ENCODE peak calls at places on chromosome 3, in four cellular contexts. One of them, this sample, is unnamed. For H3K36me3, the result is how much of the 10 kb centered on the place peaks cover.

GRCh38 chr3:10150987-10151386 is 9.4 kb downstream of the VHL start:
- DNase-seq in psoas muscle: no peak
- DNase-seq in pancreas: no peak
- DNase-seq in uterus: no peak
- DNase-seq in this sample: no peak

GRCh38 chr3:38029400-38030125 is at the start of gene PLCD1:
- DNase-seq in uterus: peak
- DNase-seq in pancreas: peak
- DNase-seq in psoas muscle: peak
- DNase-seq in this sample: peak

GRCh38 chr3:193407156-193407555 is 28.6 kb upstream of the ATP13A5 start:
- DNase-seq in psoas muscle: no peak
- DNase-seq in pancreas: no peak
- DNase-seq in uterus: no peak
- DNase-seq in this sample: no peak

GRCh38 chr3:111715911-111716523 is 120.9 kb upstream of the ZBED2 start:
- DNase-seq in uterus: no peak
- DNase-seq in psoas muscle: no peak
- DNase-seq in pancreas: peak
- DNase-seq in this sample: peak

GRCh38 chr3:172506094-172506493 is 17.1 kb downstream of the TNFSF10 start:
- DNase-seq in uterus: no peak
- DNase-seq in psoas muscle: no peak
- DNase-seq in pancreas: no peak
- DNase-seq in this sample: no peak

GRCh38 chr3:161108840-161109239 is 3.7 kb upstream of the B3GALNT1 start:
- DNase-seq in psoas muscle: no peak
- DNase-seq in uterus: no peak
- DNase-seq in pancreas: no peak
- DNase-seq in this sample: peak

GRCh38 chr3:13598926-13599886 is 50.3 kb downstream of the FBLN2 start:
- DNase-seq in psoas muscle: no peak
- DNase-seq in pancreas: peak
- DNase-seq in uterus: no peak
- DNase-seq in this sample: no peak

GRCh38 chr3:179765396-179765795 is 112.6 kb downstream of the USP13 start:
- DNase-seq in pancreas: no peak
- DNase-seq in psoas muscle: no peak
- DNase-seq in uterus: no peak
- DNase-seq in this sample: no peak

GRCh38 chr3:109050591-109051167 is 67.3 kb downstream of the MORC1 start:
- DNase-seq in uterus: no peak
- DNase-seq in psoas muscle: no peak
- DNase-seq in pancreas: peak
- DNase-seq in this sample: no peak

GRCh38 chr3:5019411-5020261 is 40.4 kb downstream of the BHLHE40 start:
- DNase-seq in psoas muscle: no peak
- DNase-seq in uterus: no peak
- DNase-seq in pancreas: no peak
- DNase-seq in this sample: no peak

GRCh38 chr3:127784865-127785710 is 37.2 kb downstream of the MGLL start:
- DNase-seq in psoas muscle: peak
- DNase-seq in pancreas: no peak
- DNase-seq in uterus: no peak
- DNase-seq in this sample: no peak

GRCh38 chr3:33980252-33980651 is 181.8 kb downstream of the PDCD6IP start:
- DNase-seq in uterus: no peak
- DNase-seq in psoas muscle: no peak
- DNase-seq in pancreas: no peak
- DNase-seq in this sample: peak

GRCh38 chr3:33417051-33417673 is 23.0 kb downstream of the UBP1 start:
- DNase-seq in pancreas: no peak
- DNase-seq in uterus: no peak
- DNase-seq in psoas muscle: no peak
- DNase-seq in this sample: no peak

GRCh38 chr3:184176377-184177330 is 2.0 kb downstream of the AP2M1 start:
- DNase-seq in psoas muscle: peak
- DNase-seq in uterus: peak
- DNase-seq in pancreas: peak
- DNase-seq in this sample: peak

GRCh38 chr3:40971191-40972168 is 227.8 kb upstream of the CTNNB1 start:
- DNase-seq in uterus: peak
- DNase-seq in psoas muscle: peak
- DNase-seq in pancreas: peak
- DNase-seq in this sample: peak

GRCh38 chr3:98741121-98741716 is 21.9 kb upstream of the ST3GAL6 start:
- DNase-seq in psoas muscle: no peak
- DNase-seq in pancreas: no peak
- DNase-seq in uterus: no peak
- DNase-seq in this sample: no peak

GRCh38 chr3:111210003-111210699 is 138.5 kb downstream of the NECTIN3 start:
- DNase-seq in psoas muscle: no peak
- DNase-seq in uterus: no peak
- DNase-seq in pancreas: no peak
- DNase-seq in this sample: no peak

GRCh38 chr3:174810256-174810655 is 48.9 kb upstream of the NAALADL2 start:
- DNase-seq in pancreas: no peak
- DNase-seq in psoas muscle: no peak
- DNase-seq in uterus: no peak
- DNase-seq in this sample: no peak

GRCh38 chr3:155411500-155412223 is 118.2 kb upstream of the STRIT1 start:
- DNase-seq in psoas muscle: no peak
- DNase-seq in uterus: no peak
- DNase-seq in pancreas: no peak
- DNase-seq in this sample: no peak

GRCh38 chr3:179068779-179069530 is 2.7 kb downstream of the ZMAT3 start:
- DNase-seq in uterus: no peak
- DNase-seq in pancreas: no peak
- DNase-seq in psoas muscle: no peak
- DNase-seq in this sample: no peak

GRCh38 chr3:150545419-150546225 is 674 bp downstream of the SERP1 start:
- DNase-seq in uterus: no peak
- DNase-seq in pancreas: peak
- DNase-seq in psoas muscle: no peak
- DNase-seq in this sample: peak

GRCh38 chr3:11724615-11725339 is 81.1 kb upstream of the VGLL4 start:
- DNase-seq in uterus: no peak
- DNase-seq in psoas muscle: no peak
- DNase-seq in pancreas: no peak
- DNase-seq in this sample: no peak

GRCh38 chr3:137012097-137012501 is 54.3 kb downstream of the IL20RB start:
- DNase-seq in pancreas: no peak
- DNase-seq in psoas muscle: no peak
- DNase-seq in uterus: no peak
- DNase-seq in this sample: peak

GRCh38 chr3:96070682-96071081 is 743.7 kb upstream of the EPHA6 start:
- DNase-seq in psoas muscle: no peak
- DNase-seq in uterus: no peak
- DNase-seq in pancreas: no peak
- DNase-seq in this sample: no peak

GRCh38 chr3:134803051-134803505 is 8.0 kb downstream of the EPHB1 start:
- DNase-seq in pancreas: no peak
- DNase-seq in psoas muscle: no peak
- DNase-seq in uterus: no peak
- DNase-seq in this sample: no peak

GRCh38 chr3:58160399-58160798 is 50.4 kb downstream of the DNASE1L3 start:
- DNase-seq in psoas muscle: no peak
- DNase-seq in uterus: no peak
- DNase-seq in pancreas: no peak
- DNase-seq in this sample: no peak
- H3K36me3 ChIP-seq in psoas muscle: under half
- H3K36me3 ChIP-seq in uterus: under half
- H3K36me3 ChIP-seq in pancreas: under half
- H3K36me3 ChIP-seq in this sample: half or more

DNA sequence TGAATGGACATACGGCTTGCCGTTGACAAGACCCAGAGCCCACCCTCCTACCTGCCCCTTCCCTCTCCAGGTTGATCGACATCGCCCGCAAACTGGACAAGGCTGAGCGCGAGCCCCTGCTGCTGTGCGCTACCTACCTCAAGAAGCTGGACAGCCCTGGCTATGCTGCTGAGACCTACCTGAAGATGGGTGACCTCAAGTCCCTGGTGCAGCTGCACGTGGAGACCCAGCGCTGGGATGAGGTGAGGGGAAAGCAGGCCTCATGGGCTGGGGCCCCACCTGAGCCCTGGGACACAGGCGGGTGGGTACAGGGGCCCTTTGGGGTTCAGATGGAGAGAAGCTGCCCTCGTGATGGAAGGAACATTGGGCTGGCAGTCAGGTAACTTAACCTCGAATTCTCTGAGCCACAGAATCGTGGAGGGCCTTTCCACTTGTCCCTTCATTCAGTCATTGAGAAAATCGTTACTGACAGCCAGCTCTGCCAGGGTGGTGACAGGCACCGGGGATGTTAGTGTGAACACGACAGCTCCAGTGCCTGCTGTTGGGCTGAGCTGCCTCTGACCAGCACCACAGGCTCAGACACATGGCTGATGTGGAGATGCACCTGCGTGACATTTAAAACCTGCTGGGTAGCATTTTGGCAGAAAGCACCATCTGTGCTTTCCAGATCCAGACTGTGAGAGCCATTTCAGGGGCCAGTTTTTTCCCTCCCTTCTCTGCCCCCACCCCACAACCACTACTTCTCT is 25.6 kb upstream of the RHO start:
- DNase-seq in uterus: no peak
- DNase-seq in psoas muscle: no peak
- DNase-seq in pancreas: no peak
- DNase-seq in this sample: no peak
- H3K36me3 ChIP-seq in uterus: under half
- H3K36me3 ChIP-seq in psoas muscle: under half
- H3K36me3 ChIP-seq in pancreas: under half
- H3K36me3 ChIP-seq in this sample: half or more

GRCh38 chr3:64008952-64009351 is 14.3 kb downstream of the PSMD6 start:
- DNase-seq in uterus: no peak
- DNase-seq in pancreas: no peak
- DNase-seq in psoas muscle: no peak
- DNase-seq in this sample: no peak
- H3K36me3 ChIP-seq in uterus: under half
- H3K36me3 ChIP-seq in pancreas: under half
- H3K36me3 ChIP-seq in psoas muscle: half or more
- H3K36me3 ChIP-seq in this sample: half or more

DNA sequence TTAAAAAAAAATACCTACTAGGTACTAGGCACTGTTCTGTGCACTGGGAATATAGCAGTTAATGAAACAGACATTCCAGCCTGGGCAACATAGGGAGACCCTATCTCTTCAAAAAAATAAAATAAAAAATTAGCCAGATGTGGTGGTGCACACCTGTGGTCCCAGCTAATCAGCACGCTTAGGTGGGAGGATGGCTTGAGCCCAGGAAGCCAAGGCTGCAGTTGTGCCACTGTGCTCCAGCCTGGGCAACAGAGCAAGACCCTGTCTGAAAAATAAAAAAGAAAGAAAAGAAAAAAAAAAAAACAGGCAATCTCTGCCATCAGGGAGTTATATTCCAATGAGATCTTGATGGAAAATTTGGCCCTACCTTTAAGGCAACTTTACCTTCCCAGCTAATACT is 115.1 kb upstream of the FLNB start:
- DNase-seq in pancreas: no peak
- DNase-seq in uterus: no peak
- DNase-seq in psoas muscle: no peak
- DNase-seq in this sample: no peak
- H3K36me3 ChIP-seq in pancreas: under half
- H3K36me3 ChIP-seq in uterus: under half
- H3K36me3 ChIP-seq in psoas muscle: under half
- H3K36me3 ChIP-seq in this sample: under half

DNA sequence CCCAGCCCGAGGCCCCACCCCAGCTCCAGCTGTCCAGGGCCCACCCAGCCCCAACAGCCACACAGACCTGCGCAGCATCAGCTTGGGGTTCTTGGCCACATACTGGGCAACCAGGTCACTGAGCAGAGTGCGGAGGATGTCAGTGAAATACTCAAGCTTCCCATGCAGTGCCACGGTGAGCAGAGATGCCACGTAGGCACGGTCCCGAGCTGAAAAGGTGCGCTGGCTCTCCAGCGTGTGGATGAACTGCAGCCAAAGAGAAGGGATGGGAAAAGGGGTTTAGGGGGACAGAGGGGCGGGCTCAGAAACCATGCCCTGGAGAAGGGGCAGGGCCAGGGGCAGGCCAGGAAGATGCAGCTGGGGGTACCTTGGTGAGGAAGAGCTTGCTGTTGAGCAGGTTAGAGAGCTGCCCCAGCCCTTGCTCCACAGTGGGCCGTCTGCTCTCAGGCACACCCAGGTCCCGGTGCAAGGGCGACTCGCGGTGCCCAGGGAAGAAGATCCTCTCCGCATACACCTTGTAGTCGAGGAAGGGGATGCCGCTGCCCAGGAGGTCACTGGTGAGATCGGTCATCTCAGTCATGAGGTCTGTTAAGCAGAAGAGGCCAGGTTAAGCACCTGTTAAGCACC is 17.4 kb downstream of the PLXNB1 start:
- DNase-seq in pancreas: no peak
- DNase-seq in psoas muscle: peak
- DNase-seq in uterus: no peak
- DNase-seq in this sample: no peak
- H3K36me3 ChIP-seq in pancreas: under half
- H3K36me3 ChIP-seq in psoas muscle: under half
- H3K36me3 ChIP-seq in uterus: under half
- H3K36me3 ChIP-seq in this sample: under half

GRCh38 chr3:186784820-186785516 is 1.6 kb downstream of the EIF4A2 start:
- DNase-seq in uterus: no peak
- DNase-seq in pancreas: no peak
- DNase-seq in psoas muscle: no peak
- DNase-seq in this sample: peak

GRCh38 chr3:186785517-186786018 is 2.2 kb downstream of the EIF4A2 start:
- DNase-seq in psoas muscle: no peak
- DNase-seq in pancreas: no peak
- DNase-seq in uterus: no peak
- DNase-seq in this sample: no peak

GRCh38 chr3:186787642-186788481 is 4.5 kb downstream of the EIF4A2 start:
- DNase-seq in psoas muscle: no peak
- DNase-seq in uterus: no peak
- DNase-seq in pancreas: no peak
- DNase-seq in this sample: no peak

GRCh38 chr3:186788482-186789370 is 5.3 kb downstream of the EIF4A2 start:
- DNase-seq in psoas muscle: no peak
- DNase-seq in pancreas: no peak
- DNase-seq in uterus: no peak
- DNase-seq in this sample: no peak

DNA sequence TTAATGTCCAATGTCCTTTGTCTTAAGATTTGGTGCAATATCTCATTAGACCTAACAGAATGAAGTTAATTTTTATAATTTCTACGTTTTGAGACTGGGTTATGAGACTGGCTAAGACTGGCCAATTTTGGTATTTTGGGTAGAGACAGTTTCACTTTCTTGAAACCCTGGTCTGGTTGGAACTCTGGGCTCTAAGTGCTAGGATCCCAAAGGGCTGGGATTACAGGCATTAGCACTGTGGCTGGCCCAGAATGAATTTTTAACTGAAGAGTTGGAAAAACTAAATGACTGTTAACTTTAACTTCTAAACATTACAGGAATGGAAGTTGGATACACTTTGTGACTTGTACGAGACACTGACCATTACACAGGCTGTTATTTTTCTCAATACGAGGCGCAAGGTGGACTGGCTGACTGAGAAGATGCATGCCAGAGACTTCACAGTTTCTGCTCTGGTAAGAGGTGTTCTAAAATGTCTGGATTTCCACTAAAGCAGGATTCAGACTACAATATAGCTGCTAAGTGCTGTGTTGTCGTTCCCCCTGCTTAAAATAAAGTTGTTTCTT is 3.5 kb downstream of the EIF4A2 start:
- DNase-seq in pancreas: no peak
- DNase-seq in psoas muscle: no peak
- DNase-seq in uterus: no peak
- DNase-seq in this sample: no peak
- H3K36me3 ChIP-seq in pancreas: under half
- H3K36me3 ChIP-seq in psoas muscle: half or more
- H3K36me3 ChIP-seq in uterus: under half
- H3K36me3 ChIP-seq in this sample: half or more

This sample was measured in SJSA1.